ENCODE peak calls at places on chromosomes 5 and 9, in eight cellular contexts. One of them, this sample, is unnamed.

GRCh38 chr9:99167120-99167519 is 54.6 kb downstream of the ALG2 start:
- DNase-seq in foreskin fibroblast: no peak
- DNase-seq in posterior cingulate gyrus: no peak
- DNase-seq in dermis blood vessel endothelial cell: no peak
- DNase-seq in epithelial cell of esophagus: no peak
- DNase-seq in activated CD8-positive, alpha-beta memory T cell treated with anti-CD3 and anti-CD28 coated beads for 48 hours: no peak
- DNase-seq in EH: no peak
- DNase-seq in stimulated activated CD4-positive, alpha-beta T cell treated with anti-CD3 and anti-CD28 coated beads, TNF-alpha, amount 100 ng/mL, for 4 hours: no peak
- DNase-seq in this sample: no peak

GRCh38 chr5:142522983-142523382 is 162.9 kb downstream of the FGF1 start:
- DNase-seq in posterior cingulate gyrus: no peak
- DNase-seq in foreskin fibroblast: no peak
- DNase-seq in EH: no peak
- DNase-seq in dermis blood vessel endothelial cell: no peak
- DNase-seq in activated CD8-positive, alpha-beta memory T cell treated with anti-CD3 and anti-CD28 coated beads for 48 hours: no peak
- DNase-seq in epithelial cell of esophagus: no peak
- DNase-seq in stimulated activated CD4-positive, alpha-beta T cell treated with anti-CD3 and anti-CD28 coated beads, TNF-alpha, amount 100 ng/mL, for 4 hours: no peak
- DNase-seq in this sample: no peak

GRCh38 chr5:107300928-107301327 is 369.8 kb downstream of the EFNA5 start:
- DNase-seq in EH: no peak
- DNase-seq in posterior cingulate gyrus: no peak
- DNase-seq in foreskin fibroblast: no peak
- DNase-seq in epithelial cell of esophagus: peak
- DNase-seq in dermis blood vessel endothelial cell: no peak
- DNase-seq in stimulated activated CD4-positive, alpha-beta T cell treated with anti-CD3 and anti-CD28 coated beads, TNF-alpha, amount 100 ng/mL, for 4 hours: no peak
- DNase-seq in activated CD8-positive, alpha-beta memory T cell treated with anti-CD3 and anti-CD28 coated beads for 48 hours: no peak
- DNase-seq in this sample: no peak

GRCh38 chr5:110726249-110727024 is at the start of gene TMEM232:
- DNase-seq in posterior cingulate gyrus: peak
- DNase-seq in stimulated activated CD4-positive, alpha-beta T cell treated with anti-CD3 and anti-CD28 coated beads, TNF-alpha, amount 100 ng/mL, for 4 hours: peak
- DNase-seq in dermis blood vessel endothelial cell: peak
- DNase-seq in foreskin fibroblast: peak
- DNase-seq in epithelial cell of esophagus: peak
- DNase-seq in activated CD8-positive, alpha-beta memory T cell treated with anti-CD3 and anti-CD28 coated beads for 48 hours: peak
- DNase-seq in EH: peak
- DNase-seq in this sample: peak

GRCh38 chr9:108439967-108440366 is 415.8 kb downstream of the ACTL7B start:
- DNase-seq in activated CD8-positive, alpha-beta memory T cell treated with anti-CD3 and anti-CD28 coated beads for 48 hours: no peak
- DNase-seq in EH: peak
- DNase-seq in posterior cingulate gyrus: no peak
- DNase-seq in dermis blood vessel endothelial cell: peak
- DNase-seq in stimulated activated CD4-positive, alpha-beta T cell treated with anti-CD3 and anti-CD28 coated beads, TNF-alpha, amount 100 ng/mL, for 4 hours: no peak
- DNase-seq in epithelial cell of esophagus: peak
- DNase-seq in foreskin fibroblast: peak
- DNase-seq in this sample: no peak

GRCh38 chr9:126532489-126532888 is 81.2 kb upstream of the LMX1B start:
- DNase-seq in dermis blood vessel endothelial cell: no peak
- DNase-seq in foreskin fibroblast: peak
- DNase-seq in EH: peak
- DNase-seq in posterior cingulate gyrus: no peak
- DNase-seq in stimulated activated CD4-positive, alpha-beta T cell treated with anti-CD3 and anti-CD28 coated beads, TNF-alpha, amount 100 ng/mL, for 4 hours: no peak
- DNase-seq in activated CD8-positive, alpha-beta memory T cell treated with anti-CD3 and anti-CD28 coated beads for 48 hours: no peak
- DNase-seq in epithelial cell of esophagus: no peak
- DNase-seq in this sample: no peak

GRCh38 chr9:12613071-12613470 is 80.1 kb upstream of the TYRP1 start:
- DNase-seq in activated CD8-positive, alpha-beta memory T cell treated with anti-CD3 and anti-CD28 coated beads for 48 hours: no peak
- DNase-seq in stimulated activated CD4-positive, alpha-beta T cell treated with anti-CD3 and anti-CD28 coated beads, TNF-alpha, amount 100 ng/mL, for 4 hours: no peak
- DNase-seq in dermis blood vessel endothelial cell: no peak
- DNase-seq in EH: no peak
- DNase-seq in epithelial cell of esophagus: no peak
- DNase-seq in posterior cingulate gyrus: no peak
- DNase-seq in foreskin fibroblast: no peak
- DNase-seq in this sample: no peak

GRCh38 chr9:123487944-123488343 is 131.9 kb downstream of the CRB2 start:
- DNase-seq in posterior cingulate gyrus: no peak
- DNase-seq in dermis blood vessel endothelial cell: no peak
- DNase-seq in EH: no peak
- DNase-seq in stimulated activated CD4-positive, alpha-beta T cell treated with anti-CD3 and anti-CD28 coated beads, TNF-alpha, amount 100 ng/mL, for 4 hours: no peak
- DNase-seq in epithelial cell of esophagus: no peak
- DNase-seq in activated CD8-positive, alpha-beta memory T cell treated with anti-CD3 and anti-CD28 coated beads for 48 hours: no peak
- DNase-seq in foreskin fibroblast: no peak
- DNase-seq in this sample: no peak